ENCODE peak calls at places on chromosomes 6 and 20, in eight cellular contexts. U, S, M, X, F, D, C and E are unnamed samples.

GRCh38 chr20:44056010-44056698 is 130.8 kb downstream of the JPH2 start:
- DNase-seq in M (peak; percentile 37), C (no peak), F (no peak), D (peak; percentile 75), S (peak; percentile 23), X (no peak), U (peak; percentile 61), E (peak; percentile 46)

GRCh38 chr6:68760941-68761676 is 126.0 kb downstream of the ADGRB3 start:
- DNase-seq in U (no peak), D (no peak), M (no peak), S (no peak), X (no peak), F (peak; percentile 13), C (peak; percentile 66), E (no peak)

GRCh38 chr20:25984933-25985332 is 288.3 kb upstream of the ZNF337 start:
- DNase-seq in F (no peak), M (no peak), U (no peak), D (no peak), S (no peak), C (peak; percentile 30), X (peak; percentile 49), E (no peak)

GRCh38 chr6:155397172-155397705 is 58.4 kb downstream of the NOX3 start:
- DNase-seq in S (no peak), U (no peak), X (no peak), C (no peak), M (no peak), F (no peak), D (no peak), E (no peak)

GRCh38 chr20:30963591-30963990 is 293.9 kb upstream of the DEFB115 start:
- DNase-seq in D (no peak), M (no peak), C (no peak), S (no peak), X (no peak), F (no peak), U (no peak), E (no peak)

GRCh38 chr20:62640870-62641748 is 1.2 kb upstream of the SLCO4A1 start:
- DNase-seq in M (no peak), C (no peak), S (no peak), F (no peak), D (no peak), U (no peak), X (no peak), E (no peak)

GRCh38 chr6:156379946-156380707 is 397.1 kb upstream of the ARID1B start:
- DNase-seq in S (peak; percentile 17), C (no peak), M (no peak), D (no peak), U (no peak), X (no peak), F (no peak), E (no peak)

GRCh38 chr6:56669585-56669984 is 26.9 kb upstream of the DST start:
- DNase-seq in F (no peak), D (no peak), X (no peak), C (peak; percentile 79), S (no peak), U (no peak), M (no peak), E (no peak)

GRCh38 chr6:33147807-33148666 is 44.2 kb downstream of the COL11A2 start:
- DNase-seq in C (peak; percentile 63), M (peak; percentile 59), U (peak; percentile 51), X (peak; percentile 58), D (peak; percentile 48), S (peak; percentile 39), F (peak; percentile 6), E (no peak)

GRCh38 chr6:165218816-165219215 is 90.6 kb downstream of the C6orf118 start:
- DNase-seq in C (no peak), S (peak; percentile 1), F (no peak), X (no peak), M (no peak), U (no peak), D (no peak), E (no peak)

GRCh38 chr20:61308171-61308795 is 56.2 kb downstream of the CDH4 start:
- DNase-seq in M (no peak), F (no peak), C (no peak), X (no peak), D (no peak), S (no peak), U (no peak), E (no peak)

GRCh38 chr20:58584881-58585752 is 66.0 kb upstream of the STX16 start:
- DNase-seq in C (no peak), X (no peak), M (no peak), D (no peak), S (no peak), F (no peak), U (no peak), E (no peak)

GRCh38 chr6:155154158-155154830 is 109.5 kb upstream of the CLDN20 start:
- DNase-seq in F (peak; percentile 26), D (no peak), S (peak; percentile 78), U (peak; percentile 30), M (no peak), C (no peak), X (no peak), E (no peak)

GRCh38 chr20:62644802-62645496 is 2.6 kb downstream of the SLCO4A1 start:
- DNase-seq in F (no peak), S (no peak), X (no peak), M (no peak), U (no peak), C (no peak), D (peak; percentile 65), E (no peak)

GRCh38 chr20:54158856-54159418 is 14.8 kb downstream of the CYP24A1 start:
- DNase-seq in S (no peak), F (no peak), C (no peak), X (no peak), M (no peak), U (no peak), D (no peak), E (no peak)

GRCh38 chr6:2244261-2245102 is 923 bp downstream of the GMDS start:
- DNase-seq in M (peak; percentile 7), U (peak; percentile 35), D (peak; percentile 37), C (no peak), F (no peak), S (no peak), X (peak; percentile 58), E (no peak)

GRCh38 chr6:11263185-11263817 is 30.8 kb upstream of the NEDD9 start:
- DNase-seq in M (peak; percentile 79), D (peak; percentile 51), S (peak; percentile 95), X (peak; percentile 68), U (peak; percentile 44), C (no peak), F (no peak), E (no peak)

GRCh38 chr6:9140861-9141534 is 705.7 kb upstream of the SLC35B3 start:
- DNase-seq in F (no peak), D (no peak), S (peak; percentile 24), M (no peak), X (peak; percentile 6), C (no peak), U (no peak), E (no peak)

GRCh38 chr6:1123406-1123805 is 188.5 kb upstream of the FOXQ1 start:
- DNase-seq in S (no peak), C (no peak), M (no peak), U (no peak), D (no peak), X (no peak), F (no peak), E (no peak)

GRCh38 chr6:42845327-42845694 is 34.1 kb upstream of the RPL7L1 start:
- DNase-seq in D (no peak), C (no peak), U (peak; percentile 94), M (no peak), F (no peak), S (no peak), X (no peak), E (no peak)

GRCh38 chr6:152318278-152318677 is 318.9 kb downstream of the SYNE1 start:
- DNase-seq in D (no peak), X (no peak), F (no peak), C (no peak), U (no peak), M (no peak), S (no peak), E (no peak)

GRCh38 chr20:32040142-32040953 is 11.7 kb upstream of the HCK start:
- DNase-seq in D (no peak), F (no peak), C (peak; percentile 19), X (peak; percentile 8), S (no peak), M (no peak), U (no peak), E (no peak)

GRCh38 chr20:2237059-2237458 is 58.7 kb upstream of the TGM3 start:
- DNase-seq in X (peak; percentile 35), M (no peak), C (peak; percentile 41), F (no peak), U (no peak), D (peak; percentile 37), S (peak; percentile 97), E (no peak)

GRCh38 chr20:4932061-4932460 is 69.2 kb downstream of the SLC23A2 start:
- DNase-seq in M (no peak), F (no peak), C (no peak), X (no peak), S (no peak), D (no peak), U (no peak), E (no peak)

GRCh38 chr20:40689943-40690835 is 1.2 kb upstream of the MAFB start:
- DNase-seq in M (peak; percentile 70), X (peak; percentile 94), U (peak; percentile 85), S (peak; percentile 79), C (peak; percentile 71), F (peak; percentile 90), D (peak; percentile 95), E (peak; percentile 19)

GRCh38 chr6:106452628-106453027 is 92.1 kb downstream of the CRYBG1 start:
- DNase-seq in M (no peak), S (no peak), D (no peak), X (no peak), F (no peak), U (no peak), C (no peak), E (no peak)

GRCh38 chr6:157756708-157757429 is 66.2 kb upstream of the SNX9 start:
- DNase-seq in D (peak; percentile 80), M (peak; percentile 82), C (peak; percentile 80), S (peak; percentile 92), U (peak; percentile 81), X (peak; percentile 94), F (peak; percentile 66), E (peak; percentile 70)

GRCh38 chr6:3015144-3015543 is 15.4 kb downstream of the NQO2 start:
- DNase-seq in C (no peak), D (no peak), S (no peak), X (no peak), M (no peak), U (no peak), F (no peak), E (no peak)

GRCh38 chr6:117465691-117466090 is 16.8 kb upstream of the DCBLD1 start:
- DNase-seq in D (no peak), C (no peak), F (no peak), S (no peak), X (no peak), U (no peak), M (no peak), E (no peak)

GRCh38 chr20:48180637-48181036 is 395.4 kb upstream of the SULF2 start:
- DNase-seq in F (no peak), M (no peak), S (no peak), U (peak; percentile 68), C (no peak), X (no peak), D (peak; percentile 54), E (no peak)

GRCh38 chr6:117907600-117908245 is 659 bp downstream of the SLC35F1 start:
- DNase-seq in U (no peak), C (no peak), S (peak; percentile 15), M (no peak), D (no peak), F (no peak), X (peak; percentile 48), E (no peak)